ENCODE peak calls at places on chromosomes 2 and 18, in nine cellular contexts. G is HuH-7.5; B is foreskin fibroblast; S is brain microvascular endothelial cell; D is stimulated activated CD4-positive, alpha-beta T cell treated with anti-CD3 and anti-CD28 coated beads, Interleukin-4, amount 100 ng/mL, for 48 hours; Z is NCI-H1417 treated with DMSO at 0.1 percent for 48 hours; O is astrocyte; F is PC-3; Q is posterior cingulate gyrus. M is an unnamed sample.

GRCh38 chr2:188853307-188853706 is 120.9 kb upstream of the COL3A1 start:
- DNase-seq in G (no peak), B (peak), S (no peak), D (no peak), Z (no peak), O (peak), F (no peak), Q (no peak), M (no peak)

GRCh38 chr2:148391324-148391723 is 253.2 kb upstream of the EPC2 start:
- DNase-seq in G (peak), B (peak), S (no peak), D (no peak), Z (no peak), O (peak), F (peak), Q (no peak), M (no peak)

GRCh38 chr2:236607471-236608307 is 38.1 kb downstream of the ACKR3 start:
- DNase-seq in G (no peak), B (no peak), S (peak), D (no peak), Z (no peak), O (peak), F (no peak), Q (no peak), M (no peak)

GRCh38 chr2:201680743-201681142 is 17.7 kb downstream of the MPP4 start:
- DNase-seq in G (peak), B (no peak), S (no peak), D (no peak), Z (no peak), O (no peak), F (peak), Q (no peak), M (no peak)

GRCh38 chr2:16773080-16773713 is 107.6 kb upstream of the CYRIA start:
- DNase-seq in G (no peak), B (peak), S (peak), D (no peak), Z (no peak), O (peak), F (peak), Q (peak), M (peak)

GRCh38 chr18:6732952-6733351 is 3.4 kb downstream of the ARHGAP28 start:
- DNase-seq in G (no peak), B (no peak), S (no peak), D (no peak), Z (no peak), O (no peak), F (peak), Q (no peak), M (no peak)

GRCh38 chr2:180291552-180292421 is 284.7 kb upstream of the CWC22 start:
- DNase-seq in G (no peak), B (peak), S (peak), D (no peak), Z (no peak), O (peak), F (peak), Q (no peak), M (no peak)

GRCh38 chr2:27154481-27154880 is 5.7 kb downstream of the TCF23 start:
- DNase-seq in G (no peak), B (no peak), S (no peak), D (no peak), Z (no peak), O (no peak), F (no peak), Q (no peak), M (no peak)

GRCh38 chr18:76619342-76620315 is 124.6 kb upstream of the ZNF516 start:
- DNase-seq in G (no peak), B (peak), S (peak), D (no peak), Z (peak), O (peak), F (no peak), Q (no peak), M (no peak)

GRCh38 chr2:220966636-220967035 is 605.5 kb downstream of the EPHA4 start:
- DNase-seq in G (no peak), B (peak), S (peak), D (no peak), Z (no peak), O (peak), F (peak), Q (no peak), M (no peak)